ENCODE peak calls at places on chromosome 1, in six cellular contexts. Z is bronchial epithelial cell; E is H9; U is A549; L is BJ; M is CD8-positive, alpha-beta T cell. B is an unnamed sample.

GRCh38 chr1:57637155-57637554 is 213.3 kb upstream of the DAB1 start:
- DNase-seq in Z (peak), E (no peak), U (no peak), L (peak), M (no peak), B (no peak)

GRCh38 chr1:202187040-202187671 is 6.4 kb upstream of the LGR6 start:
- DNase-seq in Z (no peak), E (no peak), U (no peak), L (no peak), M (no peak), B (no peak)

GRCh38 chr1:94739521-94740061 is 80.6 kb upstream of the SLC44A3 start:
- DNase-seq in Z (peak), E (no peak), U (no peak), L (peak), M (no peak), B (no peak)

GRCh38 chr1:26862781-26863676 is at the start of gene SFN:
- DNase-seq in Z (peak), E (peak), U (peak), L (no peak), M (no peak), B (no peak)

GRCh38 chr1:24179251-24179895 is 7.7 kb downstream of the IFNLR1 start:
- DNase-seq in Z (no peak), E (no peak), U (no peak), L (no peak), M (no peak), B (no peak)

GRCh38 chr1:4654764-4655673 is 610 bp downstream of the AJAP1 start:
- DNase-seq in Z (no peak), E (no peak), U (no peak), L (no peak), M (no peak), B (peak)

GRCh38 chr1:181124206-181124825 is 35.8 kb downstream of the IER5 start:
- DNase-seq in Z (no peak), E (no peak), U (no peak), L (no peak), M (no peak), B (no peak)

GRCh38 chr1:24850353-24850905 is 79.6 kb downstream of the RUNX3 start:
- DNase-seq in Z (no peak), E (no peak), U (no peak), L (no peak), M (no peak), B (no peak)

GRCh38 chr1:24745711-24746582 is 700 bp downstream of the CLIC4 start:
- DNase-seq in Z (peak), E (no peak), U (peak), L (no peak), M (no peak), B (peak)

GRCh38 chr1:20402585-20403422 is 83.2 kb downstream of the CAMK2N1 start:
- DNase-seq in Z (no peak), E (peak), U (no peak), L (no peak), M (no peak), B (no peak)

GRCh38 chr1:2986549-2987305 is 34.5 kb upstream of the ACTRT2 start:
- DNase-seq in Z (no peak), E (no peak), U (no peak), L (no peak), M (no peak), B (no peak)

GRCh38 chr1:81585371-81585770 is 215.4 kb upstream of the ADGRL2 start:
- DNase-seq in Z (no peak), E (no peak), U (no peak), L (no peak), M (no peak), B (no peak)

GRCh38 chr1:29209173-29209572 is 21.6 kb downstream of the MECR start:
- DNase-seq in Z (peak), E (no peak), U (no peak), L (no peak), M (no peak), B (no peak)

GRCh38 chr1:88145752-88146151 is 538.3 kb upstream of the PKN2 start:
- DNase-seq in Z (no peak), E (no peak), U (peak), L (no peak), M (no peak), B (no peak)

GRCh38 chr1:73839922-73840321 is 358.1 kb downstream of the LRRIQ3 start:
- DNase-seq in Z (peak), E (no peak), U (peak), L (no peak), M (no peak), B (peak)

GRCh38 chr1:118914379-118915161 is 73.6 kb downstream of the TBX15 start:
- DNase-seq in Z (peak), E (no peak), U (peak), L (no peak), M (no peak), B (no peak)

GRCh38 chr1:201408176-201408814 is 9.2 kb upstream of the LAD1 start:
- DNase-seq in Z (peak), E (peak), U (peak), L (peak), M (peak), B (peak)

GRCh38 chr1:201530741-201531521 is 8.0 kb upstream of the NAV1 start:
- DNase-seq in Z (peak), E (peak), U (peak), L (peak), M (no peak), B (peak)

GRCh38 chr1:154155282-154155681 is 409 bp upstream of the NUP210L start:
- DNase-seq in Z (peak), E (no peak), U (no peak), L (no peak), M (no peak), B (no peak)

GRCh38 chr1:167328762-167329483 is 108.2 kb downstream of the POU2F1 start:
- DNase-seq in Z (no peak), E (peak), U (no peak), L (no peak), M (no peak), B (peak)

GRCh38 chr1:153805042-153805745 is 30.0 kb downstream of the SLC27A3 start:
- DNase-seq in Z (peak), E (no peak), U (peak), L (peak), M (peak), B (no peak)

GRCh38 chr1:66925944-66926343 is 1.2 kb downstream of the MIER1 start:
- DNase-seq in Z (no peak), E (no peak), U (no peak), L (no peak), M (no peak), B (peak)

GRCh38 chr1:231460614-231461013 is 38.5 kb upstream of the EGLN1 start:
- DNase-seq in Z (no peak), E (no peak), U (no peak), L (no peak), M (peak), B (no peak)

GRCh38 chr1:105865546-105865945 is 1190.9 kb upstream of the PRMT6 start:
- DNase-seq in Z (peak), E (no peak), U (no peak), L (no peak), M (no peak), B (no peak)

GRCh38 chr1:53362851-53363642 is 35.2 kb upstream of the LRP8 start:
- DNase-seq in Z (no peak), E (peak), U (peak), L (no peak), M (no peak), B (peak)

GRCh38 chr1:109655624-109656519 is at the start of gene GSTM4:
- DNase-seq in Z (peak), E (peak), U (peak), L (no peak), M (peak), B (peak)

GRCh38 chr1:245512181-245512888 is 357.6 kb downstream of the KIF26B start:
- DNase-seq in Z (no peak), E (no peak), U (no peak), L (no peak), M (no peak), B (no peak)

GRCh38 chr1:245512980-245513578 is 358.3 kb downstream of the KIF26B start:
- DNase-seq in Z (no peak), E (peak), U (no peak), L (no peak), M (no peak), B (no peak)

GRCh38 chr1:245520611-245521010 is 365.8 kb downstream of the KIF26B start:
- DNase-seq in Z (no peak), E (no peak), U (no peak), L (no peak), M (no peak), B (no peak)

DNA sequence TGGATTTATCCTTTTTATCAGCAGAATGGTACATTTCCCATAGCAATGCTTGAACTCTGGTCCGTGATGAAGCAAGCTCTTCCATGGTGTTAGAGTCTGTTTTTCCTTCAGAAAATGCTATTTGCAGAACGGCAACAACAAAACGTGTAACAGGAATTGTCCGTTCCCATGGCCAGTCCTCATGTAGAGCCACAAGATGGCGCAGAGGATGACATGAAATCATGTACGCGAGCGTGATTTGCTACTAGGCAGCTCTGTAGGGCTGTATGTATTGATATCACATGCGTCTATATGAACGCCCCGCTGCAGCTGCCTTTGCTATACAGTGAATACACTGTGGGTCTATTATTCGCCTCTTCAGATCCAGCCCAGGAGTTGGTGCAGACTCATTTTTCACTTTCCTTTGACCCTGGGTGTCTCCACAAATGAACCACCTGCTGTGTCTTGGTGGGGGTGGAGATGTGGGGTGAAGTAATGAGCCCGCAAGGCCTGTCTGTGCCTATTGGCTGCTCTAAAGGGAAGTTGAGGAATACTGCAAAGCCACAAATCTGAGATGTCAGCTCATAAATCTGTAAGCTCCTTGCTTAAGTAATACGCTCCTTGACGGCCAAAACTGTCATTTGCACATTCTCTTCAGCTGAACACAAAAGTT is 361.5 kb downstream of the KIF26B start:
- DNase-seq in Z (no peak), E (no peak), U (peak), L (no peak), M (no peak), B (no peak)
- TF ChIP-seq CTCF in Z (no peak), E (peak), U (peak), L (no peak), M (no peak), B (peak)

DNA sequence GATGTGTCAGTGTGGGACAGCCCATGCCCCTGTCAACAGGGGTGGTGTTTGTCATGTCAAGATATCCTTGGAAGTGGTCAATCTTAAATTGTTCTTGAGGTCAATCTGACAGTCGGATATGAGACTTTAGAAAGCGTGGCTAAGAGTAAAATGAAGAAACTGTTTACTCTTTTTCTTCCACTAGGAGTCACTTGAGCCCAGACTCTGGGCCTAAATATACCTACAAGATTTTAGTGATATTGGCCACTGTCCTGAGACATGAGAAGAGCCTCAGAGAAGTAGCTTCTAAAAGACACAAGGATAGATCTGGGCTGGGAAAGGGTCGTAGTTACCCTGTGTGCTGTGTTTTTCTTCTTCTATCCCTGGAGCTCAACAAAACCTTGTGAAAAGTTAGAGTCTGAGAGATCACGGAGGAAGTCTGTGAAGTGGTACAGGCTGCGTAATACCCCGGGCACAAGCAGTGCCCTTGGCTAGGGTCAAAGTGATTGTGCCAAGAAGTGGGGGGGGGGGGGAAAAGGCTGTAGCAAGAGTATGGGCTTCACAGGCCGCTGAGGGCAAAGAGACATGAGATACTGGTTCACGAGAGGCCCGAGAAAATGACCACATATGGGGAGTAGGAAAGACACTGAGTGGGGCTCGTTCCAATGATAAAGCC is 355.2 kb upstream of the GREM2 start:
- DNase-seq in Z (no peak), E (no peak), U (peak), L (no peak), M (no peak), B (no peak)
- TF ChIP-seq CTCF in Z (no peak), E (peak), U (peak), L (peak), M (no peak), B (peak)

DNA sequence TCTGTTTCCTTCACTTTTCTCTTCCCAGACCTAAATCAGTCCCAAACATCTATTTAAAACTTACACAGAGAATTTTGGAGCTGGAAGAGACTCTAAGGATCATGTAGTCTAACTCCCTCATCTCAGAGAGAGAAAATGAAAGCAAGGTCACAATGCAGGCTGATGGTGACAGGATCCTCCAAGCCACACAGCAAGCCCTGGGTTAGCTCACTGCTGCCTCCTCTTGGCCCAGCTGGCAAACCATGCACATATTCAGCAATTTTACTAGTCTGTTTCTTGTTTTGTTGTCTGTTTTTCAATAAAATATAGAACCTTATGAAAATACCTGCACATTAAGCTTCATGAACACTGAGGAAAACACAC is 27.7 kb upstream of the LY9 start:
- DNase-seq in Z (peak), E (peak), U (peak), L (no peak), M (peak), B (peak)
- TF ChIP-seq CTCF in Z (peak), E (peak), U (peak), L (peak), M (peak), B (no peak)

DNA sequence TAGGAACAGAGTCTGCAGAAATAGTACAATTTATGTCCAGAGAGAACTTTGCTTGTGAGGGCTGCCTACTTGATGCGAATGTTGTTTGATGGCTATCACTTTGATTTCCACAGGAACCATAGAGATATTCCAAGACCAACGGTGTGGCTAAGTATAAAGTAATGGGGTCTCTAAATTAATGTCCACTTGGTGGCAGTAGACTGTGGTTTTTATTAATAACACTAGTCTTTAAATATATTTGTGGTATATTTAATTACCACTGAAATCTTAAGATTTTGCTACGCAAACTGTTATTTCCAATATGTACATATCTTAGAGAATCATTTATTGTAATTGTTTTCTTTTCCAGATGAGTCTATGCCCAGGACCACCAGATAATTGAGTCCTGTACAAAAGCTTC is 647.9 kb downstream of the PLA2G4A start:
- DNase-seq in Z (peak), E (no peak), U (no peak), L (no peak), M (no peak), B (no peak)
- TF ChIP-seq CTCF in Z (peak), E (peak), U (peak), L (no peak), M (no peak), B (no peak)

GRCh38 chr1:14924455-14925325 is 228.9 kb upstream of the TMEM51 start:
- DNase-seq in Z (no peak), E (no peak), U (no peak), L (no peak), M (no peak), B (peak)
- TF ChIP-seq CTCF in Z (peak), E (no peak), U (peak), L (peak), M (no peak), B (no peak)

DNA sequence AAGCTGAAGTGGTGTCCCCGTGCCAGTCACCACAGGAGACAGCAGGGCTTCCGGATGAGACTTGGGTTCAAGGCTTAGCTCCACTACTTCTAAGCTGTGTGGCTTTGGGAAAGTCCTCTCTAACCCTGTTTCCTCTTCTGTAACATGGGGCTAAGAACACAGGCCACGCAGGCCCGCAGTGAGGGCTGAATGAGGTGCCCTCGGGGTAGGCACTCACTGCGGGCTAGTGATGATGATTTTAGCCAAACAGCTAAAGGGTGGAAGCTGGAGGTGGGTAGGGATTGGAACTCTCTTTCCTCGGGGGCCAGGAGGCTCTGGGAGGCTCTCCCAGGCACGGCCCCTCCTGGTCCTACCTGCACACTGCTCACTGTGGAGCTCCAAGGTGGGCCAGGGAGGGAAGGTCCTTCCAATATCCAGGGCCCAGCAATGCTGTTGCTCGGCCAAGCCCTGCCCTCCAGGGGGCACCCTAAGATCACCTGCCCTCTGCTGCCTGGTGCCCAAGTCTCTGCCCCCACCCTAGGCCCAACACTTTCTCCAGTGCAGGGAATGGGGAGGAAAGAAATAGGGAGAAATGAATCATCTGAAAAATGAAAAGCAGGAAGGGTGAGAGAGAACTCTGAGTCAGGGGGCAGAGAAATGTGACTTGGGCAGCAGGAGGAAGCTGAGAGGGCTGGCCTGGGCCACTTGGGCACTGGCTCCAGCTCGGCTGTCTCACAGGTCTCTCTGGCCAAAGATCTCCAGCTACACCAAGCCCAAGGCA is 19.2 kb upstream of the EVA1B start:
- DNase-seq in Z (peak), E (peak), U (peak), L (no peak), M (peak), B (peak)
- TF ChIP-seq CTCF in Z (peak), E (peak), U (peak), L (peak), M (peak), B (peak)

DNA sequence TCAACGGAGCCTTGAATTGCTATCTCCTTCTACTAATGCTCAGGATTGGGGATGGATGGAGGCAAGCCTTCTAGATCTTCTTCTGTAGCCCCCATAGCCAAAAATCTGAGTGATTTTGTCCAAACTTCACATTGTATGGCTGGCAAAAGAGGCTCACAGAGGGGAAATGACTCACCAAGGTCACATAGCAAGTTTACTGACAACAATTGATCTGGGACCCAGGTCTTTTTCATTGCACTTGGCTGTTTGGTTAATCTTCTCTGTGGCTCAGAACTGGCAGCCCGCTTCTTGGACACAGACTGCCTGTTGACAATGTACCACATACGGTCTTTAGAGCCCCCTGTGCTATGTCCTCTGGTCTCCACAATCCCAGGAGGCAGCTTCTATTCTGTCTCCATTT is 3.0 kb upstream of the LACTBL1 start:
- DNase-seq in Z (peak), E (no peak), U (no peak), L (no peak), M (no peak), B (no peak)
- TF ChIP-seq CTCF in Z (no peak), E (no peak), U (no peak), L (no peak), M (no peak), B (no peak)

B was measured in glutamatergic neuron.